ENCODE peak calls at places on chromosomes 13 and 19, in seven cellular contexts. L is neuronal stem cell, X is globus pallidus, U is HEK293T, S is NCI-H1092, O is mucosa of descending colon, J is D341Med. Y is an unnamed sample.

GRCh38 chr13:106103779-106104178 is 431.7 kb downstream of the EFNB2 start:
- DNase-seq in L (no peak), X (no peak), U (no peak), S (no peak), O (no peak), J (no peak), Y (no peak)

GRCh38 chr13:80157261-80157942 is 183.5 kb downstream of the SPRY2 start:
- DNase-seq in L (no peak), X (no peak), U (no peak), S (no peak), O (no peak), J (no peak), Y (no peak)

GRCh38 chr19:48806818-48807589 is 3.8 kb downstream of the BCAT2 start:
- DNase-seq in L (peak), X (peak), U (peak), S (no peak), O (peak), J (peak), Y (no peak)

GRCh38 chr13:34030782-34031181 is 212.8 kb downstream of the RFC3 start:
- DNase-seq in L (no peak), X (no peak), U (no peak), S (no peak), O (no peak), J (no peak), Y (no peak)

GRCh38 chr13:36787181-36787580 is 31.8 kb upstream of the RFXAP start:
- DNase-seq in L (no peak), X (no peak), U (no peak), S (no peak), O (no peak), J (no peak), Y (no peak)

GRCh38 chr19:6761053-6761676 is 6.1 kb downstream of the SH2D3A start:
- DNase-seq in L (no peak), X (no peak), U (peak), S (no peak), O (no peak), J (peak), Y (no peak)

GRCh38 chr19:39768334-39768733 is 10.3 kb upstream of the LEUTX start:
- DNase-seq in L (no peak), X (no peak), U (no peak), S (no peak), O (no peak), J (no peak), Y (no peak)

GRCh38 chr13:41639955-41640780 is 182.8 kb downstream of the RGCC start:
- DNase-seq in L (no peak), X (no peak), U (peak), S (no peak), O (no peak), J (no peak), Y (no peak)

GRCh38 chr19:2488942-2489731 is 13.2 kb downstream of the GADD45B start:
- DNase-seq in L (no peak), X (peak), U (no peak), S (no peak), O (peak), J (peak), Y (no peak)

GRCh38 chr13:49021953-49022352 is 46.2 kb downstream of the FNDC3A start:
- DNase-seq in L (no peak), X (no peak), U (no peak), S (no peak), O (no peak), J (no peak), Y (no peak)

GRCh38 chr19:22619371-22619770 is 14.8 kb upstream of the ZNF492 start:
- DNase-seq in L (no peak), X (peak), U (no peak), S (no peak), O (no peak), J (no peak), Y (no peak)

GRCh38 chr13:113315992-113316391 is 19.0 kb downstream of the LAMP1 start:
- DNase-seq in L (no peak), X (no peak), U (no peak), S (no peak), O (no peak), J (no peak), Y (no peak)

GRCh38 chr13:38824342-38824741 is 137.5 kb downstream of the FREM2 start:
- DNase-seq in L (no peak), X (no peak), U (no peak), S (no peak), O (no peak), J (no peak), Y (no peak)

GRCh38 chr13:99425485-99426341 is 75.6 kb upstream of the TM9SF2 start:
- DNase-seq in L (no peak), X (peak), U (no peak), S (no peak), O (peak), J (no peak), Y (no peak)

GRCh38 chr13:112779856-112780604 is 90.2 kb downstream of the ATP11A start:
- DNase-seq in L (no peak), X (no peak), U (no peak), S (no peak), O (no peak), J (no peak), Y (no peak)

GRCh38 chr13:24033527-24034302 is 126.8 kb upstream of the SPATA13 start:
- DNase-seq in L (no peak), X (no peak), U (no peak), S (no peak), O (no peak), J (no peak), Y (no peak)

GRCh38 chr19:34639491-34640085 is 37.4 kb downstream of the SCGB2B2 start:
- DNase-seq in L (peak), X (peak), U (peak), S (peak), O (no peak), J (peak), Y (peak)

GRCh38 chr13:20230913-20231838 is 943 bp downstream of the GJB6 start:
- DNase-seq in L (no peak), X (peak), U (no peak), S (no peak), O (no peak), J (no peak), Y (no peak)

GRCh38 chr19:45478454-45479238 is 10.8 kb downstream of the FOSB start:
- DNase-seq in L (peak), X (peak), U (peak), S (peak), O (peak), J (peak), Y (peak)

GRCh38 chr13:57557979-57558529 is 73.5 kb upstream of the PCDH17 start:
- DNase-seq in L (peak), X (peak), U (peak), S (peak), O (no peak), J (peak), Y (no peak)

GRCh38 chr19:46784262-46785053 is 3.9 kb downstream of the SLC1A5 start:
- DNase-seq in L (peak), X (no peak), U (peak), S (no peak), O (peak), J (peak), Y (no peak)

GRCh38 chr13:84917252-84917878 is 881.9 kb downstream of the SLITRK6 start:
- DNase-seq in L (no peak), X (peak), U (no peak), S (peak), O (no peak), J (no peak), Y (no peak)

GRCh38 chr19:47699360-47699917 is 13.8 kb upstream of the EHD2 start:
- DNase-seq in L (peak), X (no peak), U (peak), S (no peak), O (peak), J (peak), Y (no peak)

GRCh38 chr13:28819748-28820098 is 416 bp upstream of the MTUS2 start:
- DNase-seq in L (peak), X (peak), U (peak), S (peak), O (peak), J (peak), Y (peak)

GRCh38 chr13:32048816-32049215 is 17.2 kb downstream of the FRY start:
- DNase-seq in L (no peak), X (no peak), U (no peak), S (no peak), O (no peak), J (no peak), Y (no peak)

GRCh38 chr13:46686171-46686570 is 110.8 kb downstream of the ESD start:
- DNase-seq in L (no peak), X (no peak), U (no peak), S (no peak), O (no peak), J (no peak), Y (no peak)

GRCh38 chr13:111975539-111976473 is 91.1 kb upstream of the SOX1 start:
- DNase-seq in L (no peak), X (no peak), U (no peak), S (no peak), O (no peak), J (no peak), Y (no peak)

GRCh38 chr19:22784051-22784450 is at the start of gene ZNF99:
- DNase-seq in L (no peak), X (peak), U (no peak), S (no peak), O (no peak), J (no peak), Y (no peak)

GRCh38 chr13:59452189-59452588 is 711.5 kb downstream of the DIAPH3 start:
- DNase-seq in L (no peak), X (no peak), U (no peak), S (peak), O (no peak), J (peak), Y (no peak)

GRCh38 chr19:49977846-49978245 is 16.9 kb upstream of the SIGLEC11 start:
- DNase-seq in L (no peak), X (no peak), U (no peak), S (no peak), O (peak), J (no peak), Y (no peak)

GRCh38 chr13:51000576-51001260 is 91.1 kb downstream of the RNASEH2B start:
- DNase-seq in L (no peak), X (no peak), U (no peak), S (peak), O (no peak), J (no peak), Y (peak)

GRCh38 chr13:97631158-97631557 is 197.2 kb downstream of the RAP2A start:
- DNase-seq in L (no peak), X (no peak), U (no peak), S (no peak), O (no peak), J (no peak), Y (no peak)

GRCh38 chr13:31846182-31846938 is 107.0 kb downstream of the RXFP2 start:
- DNase-seq in L (peak), X (peak), U (peak), S (peak), O (peak), J (peak), Y (peak)

GRCh38 chr13:79810671-79811070 is 329.7 kb downstream of the NDFIP2 start:
- DNase-seq in L (no peak), X (no peak), U (no peak), S (no peak), O (no peak), J (no peak), Y (no peak)

GRCh38 chr19:720691-721160 is 12.0 kb downstream of the PALM start:
- DNase-seq in L (no peak), X (peak), U (no peak), S (no peak), O (no peak), J (no peak), Y (no peak)

GRCh38 chr13:46129955-46130354 is 25.1 kb upstream of the CPB2 start:
- DNase-seq in L (no peak), X (no peak), U (no peak), S (no peak), O (no peak), J (no peak), Y (no peak)

GRCh38 chr13:113178070-113178895 is 19.8 kb downstream of the PROZ start:
- DNase-seq in L (no peak), X (no peak), U (no peak), S (no peak), O (no peak), J (no peak), Y (no peak)

GRCh38 chr19:1880611-1881392 is 4.5 kb downstream of the ABHD17A start:
- DNase-seq in L (no peak), X (no peak), U (no peak), S (no peak), O (peak), J (no peak), Y (no peak)

GRCh38 chr19:11530432-11530831 is 1.5 kb upstream of the ECSIT start:
- DNase-seq in L (no peak), X (peak), U (peak), S (peak), O (peak), J (peak), Y (peak)